ENCODE peak calls at places on chromosomes 13 and 19, in six cellular contexts. T is IMR-90, B is HEK293T, U is A549, X is K562, M is HepG2. P is an unnamed sample.

GRCh38 chr13:100608906-100609305 is 20.3 kb upstream of the GGACT start:
- DNase-seq in B (no peak), U (no peak), M (no peak), X (peak), T (no peak), P (peak)

GRCh38 chr13:38755792-38756191 is 68.9 kb downstream of the FREM2 start:
- DNase-seq in B (no peak), M (no peak), X (no peak), U (no peak), T (no peak), P (no peak)

GRCh38 chr19:38277969-38278680 is 13.8 kb downstream of the SPINT2 start:
- DNase-seq in U (no peak), B (no peak), T (peak), X (no peak), M (no peak), P (no peak)

GRCh38 chr19:7738023-7738422 is 6.1 kb upstream of the CLEC4G start:
- DNase-seq in M (no peak), T (no peak), U (no peak), X (no peak), B (no peak), P (no peak)

GRCh38 chr13:50393641-50394040 is 378.4 kb downstream of the KCNRG start:
- DNase-seq in X (peak), B (no peak), U (no peak), M (no peak), T (peak), P (no peak)

GRCh38 chr13:30810261-30810701 is 74.9 kb downstream of the ALOX5AP start:
- DNase-seq in U (no peak), M (no peak), X (no peak), T (no peak), B (no peak), P (no peak)

GRCh38 chr13:37492741-37493514 is 105.6 kb downstream of the POSTN start:
- DNase-seq in M (no peak), T (peak), U (no peak), X (no peak), B (no peak), P (no peak)

GRCh38 chr13:61410669-61411297 is 4.9 kb downstream of the PCDH20 start:
- DNase-seq in X (peak), U (peak), M (peak), T (peak), B (peak), P (no peak)

GRCh38 chr19:10292789-10293636 is 3.3 kb downstream of the ICAM5 start:
- DNase-seq in X (peak), B (no peak), M (no peak), U (no peak), T (no peak), P (no peak)

GRCh38 chr13:78960881-78961280 is 301.9 kb upstream of the OBI1 start:
- DNase-seq in U (no peak), M (no peak), B (no peak), X (no peak), T (no peak), P (no peak)

GRCh38 chr13:46621133-46621532 is 68.2 kb downstream of the LRCH1 start:
- DNase-seq in U (no peak), M (no peak), B (no peak), X (no peak), T (no peak), P (no peak)

GRCh38 chr19:17865364-17866311 is 5.9 kb downstream of the RPL18A start:
- DNase-seq in M (no peak), T (no peak), B (no peak), U (peak), X (peak), P (no peak)

GRCh38 chr19:16160943-16161560 is 12.3 kb downstream of the CIB3 start:
- DNase-seq in U (peak), B (no peak), X (peak), T (peak), M (peak), P (no peak)

GRCh38 chr19:55283548-55284393 is at the start of gene BRSK1:
- DNase-seq in X (peak), T (peak), U (peak), M (no peak), B (peak), P (no peak)

GRCh38 chr19:10729406-10729805 is 11.5 kb downstream of the DNM2 start:
- DNase-seq in M (no peak), B (no peak), X (no peak), T (no peak), U (no peak), P (no peak)

GRCh38 chr13:41577437-41577836 is 120.1 kb downstream of the RGCC start:
- DNase-seq in T (peak), B (no peak), X (no peak), M (no peak), U (no peak), P (no peak)

GRCh38 chr13:70967564-70967963 is 859.3 kb upstream of the KLHL1 start:
- DNase-seq in U (no peak), T (no peak), M (no peak), X (no peak), B (no peak), P (no peak)

GRCh38 chr19:48121909-48122371 is 11.3 kb upstream of the PLA2G4C start:
- DNase-seq in X (no peak), U (no peak), M (no peak), B (no peak), T (no peak), P (peak)

GRCh38 chr13:47211106-47211505 is 314.3 kb upstream of the HTR2A start:
- DNase-seq in X (no peak), B (no peak), U (no peak), M (no peak), T (peak), P (no peak)

GRCh38 chr13:50179977-50180376 is 164.7 kb downstream of the KCNRG start:
- DNase-seq in M (no peak), U (no peak), X (no peak), B (no peak), T (no peak), P (no peak)

GRCh38 chr19:18777725-18778389 is 13.2 kb downstream of the COMP start:
- DNase-seq in X (no peak), U (no peak), T (no peak), M (no peak), B (no peak), P (no peak)

GRCh38 chr13:113915786-113916329 is 52.0 kb upstream of the GAS6 start:
- DNase-seq in X (no peak), B (no peak), T (no peak), U (no peak), M (no peak), P (no peak)

GRCh38 chr13:44317752-44318550 is 55.7 kb upstream of the SERP2 start:
- DNase-seq in M (no peak), B (no peak), U (no peak), X (no peak), T (peak), P (no peak)

GRCh38 chr13:25352806-25353205 is 19.0 kb upstream of the ATP8A2 start:
- DNase-seq in X (no peak), T (no peak), B (no peak), M (no peak), U (no peak), P (no peak)

GRCh38 chr19:7257148-7258041 is 36.8 kb downstream of the INSR start:
- DNase-seq in T (peak), U (peak), B (peak), X (peak), M (peak), P (no peak)

GRCh38 chr13:24341439-24341838 is 32.1 kb downstream of the C1QTNF9 start:
- DNase-seq in B (no peak), M (no peak), U (no peak), T (peak), X (no peak), P (no peak)

GRCh38 chr13:46885018-46885417 is 11.8 kb downstream of the HTR2A start:
- DNase-seq in B (no peak), U (no peak), T (peak), X (no peak), M (no peak), P (no peak)

GRCh38 chr13:45257638-45258338 is 56.9 kb upstream of the KCTD4 start:
- DNase-seq in M (no peak), B (no peak), X (no peak), T (peak), U (no peak), P (no peak)

GRCh38 chr19:22519152-22519551 is 97.0 kb upstream of the ZNF98 start:
- DNase-seq in B (no peak), U (no peak), X (no peak), T (no peak), M (no peak), P (no peak)
- TF ChIP-seq BHLHE40 in B (no peak), U (no peak), X (no peak), T (no peak), M (no peak), P (no peak)

DNA sequence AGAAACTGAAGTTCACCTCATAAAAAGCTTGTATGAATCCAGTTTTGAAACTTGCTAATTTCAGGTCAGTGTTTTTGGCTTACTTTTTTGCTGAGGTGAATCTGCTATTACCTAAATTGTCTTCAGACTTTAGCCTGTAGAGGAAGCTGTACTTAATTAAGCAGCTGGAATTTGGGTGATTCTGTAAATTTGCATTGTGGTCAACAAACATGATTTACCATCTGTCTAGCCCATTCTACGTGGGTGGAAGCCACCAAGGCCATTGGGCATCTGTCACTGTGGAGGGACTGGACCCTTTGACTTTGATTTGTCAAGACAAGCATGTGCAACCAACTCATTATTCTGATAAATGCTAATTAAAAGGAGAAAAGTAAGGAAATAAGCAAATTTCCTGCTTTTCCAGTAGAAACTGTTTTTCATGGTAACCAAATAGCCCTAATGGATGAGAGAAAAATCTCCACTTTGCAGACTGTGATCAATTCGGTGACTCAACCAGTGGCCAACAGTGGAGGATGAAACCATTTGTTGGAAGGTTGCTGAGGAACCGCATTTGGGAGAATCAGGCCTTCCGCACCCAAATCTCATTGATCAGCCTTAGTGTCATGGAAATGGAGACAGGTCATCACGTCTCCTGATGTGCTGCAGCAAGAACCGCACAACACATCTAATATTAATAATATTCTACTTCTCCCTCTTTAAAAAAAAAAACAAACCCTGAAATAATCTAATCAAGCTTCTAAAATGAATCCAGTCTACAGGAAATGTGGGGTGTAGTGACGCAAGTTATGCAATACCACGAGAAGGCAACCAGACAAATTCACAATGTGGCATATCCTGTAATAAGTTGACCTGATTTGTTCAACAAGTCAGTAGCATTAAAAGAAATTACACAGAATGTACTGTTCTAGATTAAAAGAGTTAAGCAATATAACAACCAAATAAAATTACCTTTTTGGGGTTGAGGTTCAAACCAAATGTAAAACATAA is 54.3 kb downstream of the GARRE1 start:
- DNase-seq in T (no peak), X (no peak), B (no peak), M (no peak), U (no peak), P (no peak)
- TF ChIP-seq BHLHE40 in T (no peak), X (no peak), B (no peak), M (no peak), U (no peak), P (no peak)

GRCh38 chr19:899363-900301 is 6.3 kb downstream of the RNU6-9 start:
- DNase-seq in X (no peak), B (no peak), U (no peak), M (no peak), T (no peak), P (no peak)
- TF ChIP-seq BHLHE40 in X (no peak), B (no peak), U (no peak), M (no peak), T (no peak), P (no peak)

GRCh38 chr19:46529622-46530451 is 34.2 kb upstream of the PNMA8B start:
- DNase-seq in X (peak), B (peak), M (peak), U (peak), T (peak), P (no peak)
- TF ChIP-seq BHLHE40 in X (no peak), B (no peak), M (no peak), U (no peak), T (no peak), P (no peak)

P was measured in GM12878.